ENCODE peak calls at places on chromosome 14, in ten cellular contexts. One of them, this sample, is unnamed.

GRCh38 chr14:84208451-84208850 is 1321.5 kb upstream of the FLRT2 start:
- DNase-seq in nephron progenitor cell: no peak
- DNase-seq in MM.1S: no peak
- DNase-seq in foreskin fibroblast: no peak
- DNase-seq in HFFc6: no peak
- DNase-seq in WTC11: no peak
- DNase-seq in cardiac fibroblast: no peak
- DNase-seq in RWPE1: no peak
- DNase-seq in bronchial epithelial cell: no peak
- DNase-seq in tibial artery: no peak
- DNase-seq in this sample: no peak

GRCh38 chr14:53325176-53325806 is 172.2 kb upstream of the DDHD1 start:
- DNase-seq in bronchial epithelial cell: peak
- DNase-seq in MM.1S: no peak
- DNase-seq in HFFc6: no peak
- DNase-seq in tibial artery: no peak
- DNase-seq in nephron progenitor cell: no peak
- DNase-seq in RWPE1: no peak
- DNase-seq in WTC11: no peak
- DNase-seq in cardiac fibroblast: peak
- DNase-seq in foreskin fibroblast: peak
- DNase-seq in this sample: no peak

GRCh38 chr14:52422650-52423356 is 108.7 kb downstream of the PTGER2 start:
- DNase-seq in RWPE1: no peak
- DNase-seq in cardiac fibroblast: no peak
- DNase-seq in foreskin fibroblast: peak
- DNase-seq in HFFc6: no peak
- DNase-seq in bronchial epithelial cell: no peak
- DNase-seq in nephron progenitor cell: no peak
- DNase-seq in tibial artery: no peak
- DNase-seq in WTC11: no peak
- DNase-seq in MM.1S: no peak
- DNase-seq in this sample: no peak

GRCh38 chr14:55129428-55130193 is 559 bp downstream of the LGALS3 start:
- DNase-seq in tibial artery: peak
- DNase-seq in RWPE1: peak
- DNase-seq in bronchial epithelial cell: peak
- DNase-seq in foreskin fibroblast: peak
- DNase-seq in nephron progenitor cell: peak
- DNase-seq in HFFc6: peak
- DNase-seq in cardiac fibroblast: peak
- DNase-seq in WTC11: peak
- DNase-seq in MM.1S: peak
- DNase-seq in this sample: peak

GRCh38 chr14:52080171-52080800 is 11.4 kb upstream of the NID2 start:
- DNase-seq in nephron progenitor cell: no peak
- DNase-seq in WTC11: no peak
- DNase-seq in cardiac fibroblast: peak
- DNase-seq in HFFc6: peak
- DNase-seq in RWPE1: no peak
- DNase-seq in foreskin fibroblast: peak
- DNase-seq in MM.1S: no peak
- DNase-seq in bronchial epithelial cell: peak
- DNase-seq in tibial artery: no peak
- DNase-seq in this sample: no peak

GRCh38 chr14:101619484-101619883 is 58.2 kb downstream of the DIO3 start:
- DNase-seq in bronchial epithelial cell: no peak
- DNase-seq in nephron progenitor cell: no peak
- DNase-seq in foreskin fibroblast: no peak
- DNase-seq in cardiac fibroblast: no peak
- DNase-seq in MM.1S: no peak
- DNase-seq in HFFc6: no peak
- DNase-seq in tibial artery: no peak
- DNase-seq in RWPE1: no peak
- DNase-seq in WTC11: no peak
- DNase-seq in this sample: no peak

GRCh38 chr14:77965919-77966435 is 166.1 kb downstream of the ADCK1 start:
- DNase-seq in nephron progenitor cell: peak
- DNase-seq in tibial artery: no peak
- DNase-seq in foreskin fibroblast: peak
- DNase-seq in WTC11: peak
- DNase-seq in cardiac fibroblast: peak
- DNase-seq in HFFc6: no peak
- DNase-seq in MM.1S: peak
- DNase-seq in bronchial epithelial cell: peak
- DNase-seq in RWPE1: peak
- DNase-seq in this sample: no peak

GRCh38 chr14:47710581-47710980 is 35.2 kb upstream of the MDGA2 start:
- DNase-seq in RWPE1: no peak
- DNase-seq in nephron progenitor cell: no peak
- DNase-seq in foreskin fibroblast: no peak
- DNase-seq in cardiac fibroblast: no peak
- DNase-seq in WTC11: no peak
- DNase-seq in bronchial epithelial cell: peak
- DNase-seq in HFFc6: no peak
- DNase-seq in MM.1S: no peak
- DNase-seq in tibial artery: no peak
- DNase-seq in this sample: no peak

GRCh38 chr14:54488318-54488645 is 498 bp downstream of the GMFB start:
- DNase-seq in cardiac fibroblast: no peak
- DNase-seq in HFFc6: no peak
- DNase-seq in RWPE1: peak
- DNase-seq in bronchial epithelial cell: peak
- DNase-seq in tibial artery: no peak
- DNase-seq in MM.1S: no peak
- DNase-seq in WTC11: no peak
- DNase-seq in foreskin fibroblast: no peak
- DNase-seq in nephron progenitor cell: no peak
- DNase-seq in this sample: no peak

DNA sequence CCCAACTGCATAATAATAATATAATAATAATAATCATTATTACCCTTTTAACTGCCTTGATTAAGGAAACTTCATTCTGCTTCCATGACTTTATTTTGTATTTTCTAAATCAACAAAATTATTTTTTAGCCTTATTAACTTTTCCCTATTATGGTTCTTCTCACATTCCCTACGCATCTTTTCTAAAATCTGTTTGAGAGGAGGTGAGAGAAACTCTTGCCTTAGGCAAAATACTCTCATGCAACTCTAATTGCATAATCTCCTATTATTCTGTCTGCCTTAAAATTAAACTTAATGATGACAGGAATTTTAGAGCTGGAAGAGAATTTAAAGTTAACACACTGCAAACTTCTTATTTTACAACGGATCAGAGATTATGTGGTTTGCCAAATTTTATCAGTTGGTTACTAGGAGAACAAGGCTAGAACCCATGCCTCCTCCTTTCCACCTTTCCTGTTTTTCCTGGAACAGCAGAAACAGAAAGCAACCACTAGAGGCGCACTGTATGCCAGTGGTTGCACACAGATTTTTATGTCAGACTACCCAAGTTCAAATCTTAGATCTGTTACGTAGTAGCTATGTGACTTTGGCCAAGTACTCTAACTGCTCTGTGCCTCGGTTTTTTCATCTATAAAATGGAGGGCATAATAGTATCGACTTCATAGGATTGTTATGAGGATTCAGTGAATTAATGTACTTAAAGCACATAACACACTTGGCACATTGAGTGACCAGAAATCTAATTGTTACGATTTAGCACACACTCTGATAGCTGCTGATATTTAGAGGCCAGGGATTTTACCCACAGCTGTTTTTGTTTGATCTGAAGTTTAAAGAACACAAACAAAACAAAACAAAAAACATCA is 4.4 kb upstream of the BRMS1L start:
- DNase-seq in RWPE1: no peak
- DNase-seq in cardiac fibroblast: peak
- DNase-seq in MM.1S: peak
- DNase-seq in bronchial epithelial cell: peak
- DNase-seq in tibial artery: no peak
- DNase-seq in nephron progenitor cell: no peak
- DNase-seq in WTC11: no peak
- DNase-seq in foreskin fibroblast: peak
- DNase-seq in HFFc6: peak
- DNase-seq in this sample: no peak
- TF ChIP-seq CTCF in RWPE1: peak
- TF ChIP-seq CTCF in cardiac fibroblast: peak
- TF ChIP-seq CTCF in MM.1S: peak
- TF ChIP-seq CTCF in bronchial epithelial cell: peak
- TF ChIP-seq CTCF in tibial artery: peak
- TF ChIP-seq CTCF in nephron progenitor cell: no peak
- TF ChIP-seq CTCF in WTC11: peak
- TF ChIP-seq CTCF in foreskin fibroblast: peak
- TF ChIP-seq CTCF in HFFc6: peak
- TF ChIP-seq CTCF in this sample: peak

GRCh38 chr14:75979641-75980422 is 2.0 kb downstream of the TGFB3 start:
- DNase-seq in WTC11: no peak
- DNase-seq in bronchial epithelial cell: no peak
- DNase-seq in RWPE1: no peak
- DNase-seq in nephron progenitor cell: no peak
- DNase-seq in tibial artery: peak
- DNase-seq in HFFc6: no peak
- DNase-seq in foreskin fibroblast: peak
- DNase-seq in MM.1S: no peak
- DNase-seq in cardiac fibroblast: peak
- DNase-seq in this sample: no peak

GRCh38 chr14:75980856-75981255 is 939 bp downstream of the TGFB3 start:
- DNase-seq in nephron progenitor cell: no peak
- DNase-seq in foreskin fibroblast: peak
- DNase-seq in RWPE1: no peak
- DNase-seq in HFFc6: no peak
- DNase-seq in tibial artery: peak
- DNase-seq in WTC11: no peak
- DNase-seq in MM.1S: no peak
- DNase-seq in cardiac fibroblast: peak
- DNase-seq in bronchial epithelial cell: peak
- DNase-seq in this sample: no peak

GRCh38 chr14:75981426-75981825 is 369 bp downstream of the TGFB3 start:
- DNase-seq in WTC11: no peak
- DNase-seq in bronchial epithelial cell: no peak
- DNase-seq in cardiac fibroblast: no peak
- DNase-seq in tibial artery: peak
- DNase-seq in foreskin fibroblast: no peak
- DNase-seq in nephron progenitor cell: peak
- DNase-seq in HFFc6: no peak
- DNase-seq in MM.1S: peak
- DNase-seq in RWPE1: no peak
- DNase-seq in this sample: no peak

GRCh38 chr14:75982724-75983358 is 1.0 kb upstream of the TGFB3 start:
- DNase-seq in MM.1S: peak
- DNase-seq in nephron progenitor cell: no peak
- DNase-seq in tibial artery: peak
- DNase-seq in cardiac fibroblast: peak
- DNase-seq in foreskin fibroblast: peak
- DNase-seq in bronchial epithelial cell: no peak
- DNase-seq in WTC11: no peak
- DNase-seq in HFFc6: peak
- DNase-seq in RWPE1: peak
- DNase-seq in this sample: no peak

DNA sequence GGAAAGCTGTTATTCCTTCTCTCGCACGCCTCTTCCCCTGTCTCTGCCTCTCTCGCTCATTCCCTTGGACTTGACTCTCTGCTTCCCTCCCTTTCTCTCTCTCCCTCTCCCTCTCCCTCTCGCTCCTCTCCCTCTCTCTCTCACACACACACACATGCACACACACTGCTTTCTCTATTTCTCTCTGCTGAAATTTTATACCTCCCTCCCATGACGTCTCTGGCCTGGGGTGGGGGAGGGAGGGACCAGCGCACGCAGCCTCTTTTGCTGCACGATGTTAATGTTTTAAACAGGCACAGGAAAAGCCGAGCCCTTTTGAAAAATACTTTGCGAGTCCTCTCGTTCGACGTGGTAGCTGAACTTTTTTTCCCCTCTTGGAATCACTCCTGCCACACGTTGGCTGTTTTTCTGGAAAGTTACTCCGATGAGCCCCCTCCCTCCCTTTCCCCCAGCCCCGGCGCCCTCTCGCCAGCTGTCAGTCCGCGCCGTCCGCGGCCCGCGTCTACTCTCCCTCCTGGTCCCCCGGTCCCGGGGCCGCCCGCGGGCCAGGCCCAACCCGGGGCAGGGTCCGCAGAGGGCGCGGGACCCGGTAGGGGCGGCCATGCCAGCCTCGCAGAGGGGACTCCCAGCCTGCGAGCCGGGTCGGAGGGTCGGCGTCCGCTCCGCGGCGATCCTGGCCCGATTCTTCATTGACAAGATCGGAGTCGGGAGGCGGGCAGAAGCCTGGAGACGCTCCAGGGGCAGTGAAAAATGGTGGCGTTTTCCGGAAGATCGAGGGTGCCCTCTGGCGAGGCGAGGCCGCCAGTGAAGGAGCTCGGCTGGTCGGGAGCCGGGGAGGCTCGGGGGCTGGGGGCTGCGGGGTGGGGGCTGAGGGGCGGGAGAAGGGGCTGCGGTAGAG is at the start of gene TGFB3:
- DNase-seq in tibial artery: peak
- DNase-seq in RWPE1: peak
- DNase-seq in cardiac fibroblast: peak
- DNase-seq in MM.1S: peak
- DNase-seq in WTC11: peak
- DNase-seq in nephron progenitor cell: peak
- DNase-seq in bronchial epithelial cell: peak
- DNase-seq in HFFc6: peak
- DNase-seq in foreskin fibroblast: peak
- DNase-seq in this sample: peak
- TF ChIP-seq CTCF in tibial artery: peak
- TF ChIP-seq CTCF in RWPE1: peak
- TF ChIP-seq CTCF in cardiac fibroblast: peak
- TF ChIP-seq CTCF in MM.1S: peak
- TF ChIP-seq CTCF in WTC11: peak
- TF ChIP-seq CTCF in nephron progenitor cell: peak
- TF ChIP-seq CTCF in bronchial epithelial cell: peak
- TF ChIP-seq CTCF in HFFc6: peak
- TF ChIP-seq CTCF in foreskin fibroblast: peak
- TF ChIP-seq CTCF in this sample: peak

GRCh38 chr14:73207615-73208014 is 29.7 kb upstream of the PAPLN start:
- DNase-seq in nephron progenitor cell: no peak
- DNase-seq in bronchial epithelial cell: no peak
- DNase-seq in foreskin fibroblast: no peak
- DNase-seq in HFFc6: no peak
- DNase-seq in cardiac fibroblast: no peak
- DNase-seq in WTC11: no peak
- DNase-seq in tibial artery: no peak
- DNase-seq in RWPE1: no peak
- DNase-seq in MM.1S: no peak
- DNase-seq in this sample: no peak
- TF ChIP-seq CTCF in nephron progenitor cell: no peak
- TF ChIP-seq CTCF in bronchial epithelial cell: no peak
- TF ChIP-seq CTCF in foreskin fibroblast: no peak
- TF ChIP-seq CTCF in HFFc6: no peak
- TF ChIP-seq CTCF in cardiac fibroblast: no peak
- TF ChIP-seq CTCF in WTC11: no peak
- TF ChIP-seq CTCF in tibial artery: no peak
- TF ChIP-seq CTCF in RWPE1: no peak
- TF ChIP-seq CTCF in MM.1S: no peak
- TF ChIP-seq CTCF in this sample: no peak

DNA sequence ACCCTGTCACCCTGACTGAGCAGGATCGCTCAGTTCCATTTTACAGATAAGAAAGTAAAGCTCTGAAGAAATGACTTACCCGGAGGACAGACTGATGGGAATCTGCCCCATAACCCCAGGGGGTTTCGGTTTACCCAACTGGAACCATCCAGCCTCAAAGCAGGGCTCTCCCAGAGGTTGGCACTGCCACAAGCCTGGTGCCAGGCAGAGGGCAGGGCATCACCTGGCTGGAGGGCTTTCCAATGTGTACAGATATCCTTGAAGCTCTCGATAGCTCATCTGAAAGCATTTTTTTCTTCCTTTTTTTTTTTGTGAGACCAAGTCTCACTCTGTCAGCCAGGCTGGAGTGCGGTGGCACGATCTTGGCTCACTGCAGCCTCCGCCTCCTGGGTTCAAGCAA is 33.2 kb downstream of the STON2 start:
- DNase-seq in foreskin fibroblast: no peak
- DNase-seq in HFFc6: no peak
- DNase-seq in tibial artery: no peak
- DNase-seq in nephron progenitor cell: no peak
- DNase-seq in WTC11: no peak
- DNase-seq in RWPE1: no peak
- DNase-seq in MM.1S: no peak
- DNase-seq in bronchial epithelial cell: no peak
- DNase-seq in cardiac fibroblast: no peak
- DNase-seq in this sample: no peak
- TF ChIP-seq CTCF in foreskin fibroblast: no peak
- TF ChIP-seq CTCF in HFFc6: no peak
- TF ChIP-seq CTCF in tibial artery: no peak
- TF ChIP-seq CTCF in nephron progenitor cell: no peak
- TF ChIP-seq CTCF in WTC11: no peak
- TF ChIP-seq CTCF in RWPE1: no peak
- TF ChIP-seq CTCF in MM.1S: no peak
- TF ChIP-seq CTCF in bronchial epithelial cell: no peak
- TF ChIP-seq CTCF in cardiac fibroblast: no peak
- TF ChIP-seq CTCF in this sample: no peak